ENCODE peak calls at places on chromosomes 13 and 19, in eight cellular contexts. One of them, this sample, is unnamed.

GRCh38 chr13:95805921-95806320 is 129.0 kb downstream of the DNAJC3 start:
- DNase-seq in HepG2: no peak
- DNase-seq in endodermal cell: no peak
- DNase-seq in lower leg skin: no peak
- DNase-seq in brain microvascular endothelial cell: no peak
- DNase-seq in progenitor cell of endocrine pancreas: no peak
- DNase-seq in GM12878: no peak
- DNase-seq in fibroblast of pulmonary artery: no peak
- DNase-seq in this sample: no peak

GRCh38 chr13:99960663-99961440 is 10.7 kb downstream of the ZIC5 start:
- DNase-seq in HepG2: no peak
- DNase-seq in endodermal cell: no peak
- DNase-seq in lower leg skin: no peak
- DNase-seq in brain microvascular endothelial cell: no peak
- DNase-seq in progenitor cell of endocrine pancreas: no peak
- DNase-seq in GM12878: no peak
- DNase-seq in fibroblast of pulmonary artery: no peak
- DNase-seq in this sample: no peak

GRCh38 chr13:87147076-87147475 is 524.1 kb upstream of the SLITRK5 start:
- DNase-seq in HepG2: no peak
- DNase-seq in endodermal cell: no peak
- DNase-seq in lower leg skin: no peak
- DNase-seq in brain microvascular endothelial cell: no peak
- DNase-seq in progenitor cell of endocrine pancreas: no peak
- DNase-seq in GM12878: no peak
- DNase-seq in fibroblast of pulmonary artery: peak
- DNase-seq in this sample: no peak

GRCh38 chr19:53612762-53613526 is 18.9 kb upstream of the DPRX start:
- DNase-seq in HepG2: peak
- DNase-seq in endodermal cell: peak
- DNase-seq in lower leg skin: no peak
- DNase-seq in brain microvascular endothelial cell: no peak
- DNase-seq in progenitor cell of endocrine pancreas: peak
- DNase-seq in GM12878: no peak
- DNase-seq in fibroblast of pulmonary artery: no peak
- DNase-seq in this sample: no peak

GRCh38 chr13:106063591-106064308 is 471.7 kb downstream of the EFNB2 start:
- DNase-seq in HepG2: no peak
- DNase-seq in endodermal cell: no peak
- DNase-seq in lower leg skin: no peak
- DNase-seq in brain microvascular endothelial cell: peak
- DNase-seq in progenitor cell of endocrine pancreas: no peak
- DNase-seq in GM12878: no peak
- DNase-seq in fibroblast of pulmonary artery: peak
- DNase-seq in this sample: no peak

GRCh38 chr13:99311137-99311536 is 3.9 kb upstream of the GPR183 start:
- DNase-seq in HepG2: no peak
- DNase-seq in endodermal cell: no peak
- DNase-seq in lower leg skin: no peak
- DNase-seq in brain microvascular endothelial cell: no peak
- DNase-seq in progenitor cell of endocrine pancreas: no peak
- DNase-seq in GM12878: no peak
- DNase-seq in fibroblast of pulmonary artery: no peak
- DNase-seq in this sample: no peak

GRCh38 chr13:63044617-63045016 is 1629.0 kb upstream of the PCDH20 start:
- DNase-seq in HepG2: no peak
- DNase-seq in endodermal cell: no peak
- DNase-seq in lower leg skin: no peak
- DNase-seq in brain microvascular endothelial cell: no peak
- DNase-seq in progenitor cell of endocrine pancreas: no peak
- DNase-seq in GM12878: no peak
- DNase-seq in fibroblast of pulmonary artery: no peak
- DNase-seq in this sample: no peak

GRCh38 chr19:32457540-32457939 is 52.0 kb downstream of the DPY19L3 start:
- DNase-seq in HepG2: no peak
- DNase-seq in endodermal cell: no peak
- DNase-seq in lower leg skin: no peak
- DNase-seq in brain microvascular endothelial cell: peak
- DNase-seq in progenitor cell of endocrine pancreas: no peak
- DNase-seq in GM12878: no peak
- DNase-seq in fibroblast of pulmonary artery: no peak
- DNase-seq in this sample: no peak

GRCh38 chr13:97116754-97117153 is 105.4 kb upstream of the MBNL2 start:
- DNase-seq in HepG2: no peak
- DNase-seq in endodermal cell: peak
- DNase-seq in lower leg skin: no peak
- DNase-seq in brain microvascular endothelial cell: peak
- DNase-seq in progenitor cell of endocrine pancreas: no peak
- DNase-seq in GM12878: no peak
- DNase-seq in fibroblast of pulmonary artery: peak
- DNase-seq in this sample: no peak

GRCh38 chr13:55219538-55219937 is 1921.2 kb upstream of the PRR20A start:
- DNase-seq in HepG2: no peak
- DNase-seq in endodermal cell: peak
- DNase-seq in lower leg skin: no peak
- DNase-seq in brain microvascular endothelial cell: no peak
- DNase-seq in progenitor cell of endocrine pancreas: no peak
- DNase-seq in GM12878: no peak
- DNase-seq in fibroblast of pulmonary artery: no peak
- DNase-seq in this sample: no peak

GRCh38 chr13:34672631-34673030 is 269.4 kb upstream of the NBEA start:
- DNase-seq in HepG2: no peak
- DNase-seq in endodermal cell: no peak
- DNase-seq in lower leg skin: no peak
- DNase-seq in brain microvascular endothelial cell: peak
- DNase-seq in progenitor cell of endocrine pancreas: no peak
- DNase-seq in GM12878: no peak
- DNase-seq in fibroblast of pulmonary artery: no peak
- DNase-seq in this sample: no peak

GRCh38 chr19:7987084-7987768 is 18.2 kb downstream of the ELAVL1 start:
- DNase-seq in HepG2: no peak
- DNase-seq in endodermal cell: no peak
- DNase-seq in lower leg skin: no peak
- DNase-seq in brain microvascular endothelial cell: no peak
- DNase-seq in progenitor cell of endocrine pancreas: no peak
- DNase-seq in GM12878: no peak
- DNase-seq in fibroblast of pulmonary artery: no peak
- DNase-seq in this sample: no peak

GRCh38 chr19:47863514-47863936 is 4.5 kb downstream of the TPRX2 start:
- DNase-seq in HepG2: peak
- DNase-seq in endodermal cell: peak
- DNase-seq in lower leg skin: peak
- DNase-seq in brain microvascular endothelial cell: peak
- DNase-seq in progenitor cell of endocrine pancreas: peak
- DNase-seq in GM12878: no peak
- DNase-seq in fibroblast of pulmonary artery: peak
- DNase-seq in this sample: peak

GRCh38 chr19:35345671-35346111 is 2.0 kb upstream of the FFAR1 start:
- DNase-seq in HepG2: no peak
- DNase-seq in endodermal cell: peak
- DNase-seq in lower leg skin: no peak
- DNase-seq in brain microvascular endothelial cell: no peak
- DNase-seq in progenitor cell of endocrine pancreas: no peak
- DNase-seq in GM12878: no peak
- DNase-seq in fibroblast of pulmonary artery: no peak
- DNase-seq in this sample: peak

GRCh38 chr19:18790566-18791314 is at the start of gene COMP:
- DNase-seq in HepG2: no peak
- DNase-seq in endodermal cell: peak
- DNase-seq in lower leg skin: no peak
- DNase-seq in brain microvascular endothelial cell: no peak
- DNase-seq in progenitor cell of endocrine pancreas: no peak
- DNase-seq in GM12878: no peak
- DNase-seq in fibroblast of pulmonary artery: no peak
- DNase-seq in this sample: no peak

GRCh38 chr13:50580684-50581305 is 262.7 kb downstream of the DLEU7 start:
- DNase-seq in HepG2: no peak
- DNase-seq in endodermal cell: no peak
- DNase-seq in lower leg skin: no peak
- DNase-seq in brain microvascular endothelial cell: peak
- DNase-seq in progenitor cell of endocrine pancreas: no peak
- DNase-seq in GM12878: no peak
- DNase-seq in fibroblast of pulmonary artery: peak
- DNase-seq in this sample: no peak

GRCh38 chr13:99829156-99829555 is 142.4 kb downstream of the ZIC5 start:
- DNase-seq in HepG2: no peak
- DNase-seq in endodermal cell: no peak
- DNase-seq in lower leg skin: no peak
- DNase-seq in brain microvascular endothelial cell: no peak
- DNase-seq in progenitor cell of endocrine pancreas: no peak
- DNase-seq in GM12878: no peak
- DNase-seq in fibroblast of pulmonary artery: no peak
- DNase-seq in this sample: no peak

GRCh38 chr19:30001794-30002193 is 59.8 kb downstream of the URI1 start:
- DNase-seq in HepG2: peak
- DNase-seq in endodermal cell: no peak
- DNase-seq in lower leg skin: no peak
- DNase-seq in brain microvascular endothelial cell: peak
- DNase-seq in progenitor cell of endocrine pancreas: no peak
- DNase-seq in GM12878: no peak
- DNase-seq in fibroblast of pulmonary artery: peak
- DNase-seq in this sample: no peak
- TF ChIP-seq CTCF in HepG2: no peak
- TF ChIP-seq CTCF in endodermal cell: peak
- TF ChIP-seq CTCF in lower leg skin: no peak
- TF ChIP-seq CTCF in brain microvascular endothelial cell: peak
- TF ChIP-seq CTCF in progenitor cell of endocrine pancreas: peak
- TF ChIP-seq CTCF in GM12878: no peak
- TF ChIP-seq CTCF in fibroblast of pulmonary artery: peak
- TF ChIP-seq CTCF in this sample: no peak

DNA sequence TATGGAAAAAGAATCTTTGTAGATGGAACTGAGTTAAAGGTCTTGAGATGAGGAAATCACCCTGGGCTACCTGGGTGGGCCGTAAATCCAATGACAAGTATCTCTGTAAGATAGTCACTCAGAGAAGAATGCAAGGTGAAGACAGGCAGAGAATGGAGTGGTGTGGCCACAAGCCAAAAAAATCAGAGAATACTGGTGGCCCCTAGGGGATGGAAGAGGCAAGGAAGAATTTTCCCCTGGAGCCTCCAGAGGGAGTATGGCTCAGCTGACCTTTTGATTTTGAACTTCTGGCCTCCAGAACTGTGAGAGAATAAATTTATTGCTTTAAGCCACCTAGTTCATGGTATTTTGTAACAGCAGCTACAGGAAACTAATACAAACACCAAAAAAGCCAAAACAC is 32.7 kb upstream of the CSNK1A1L start:
- DNase-seq in HepG2: peak
- DNase-seq in endodermal cell: peak
- DNase-seq in lower leg skin: no peak
- DNase-seq in brain microvascular endothelial cell: peak
- DNase-seq in progenitor cell of endocrine pancreas: no peak
- DNase-seq in GM12878: no peak
- DNase-seq in fibroblast of pulmonary artery: peak
- DNase-seq in this sample: no peak
- TF ChIP-seq CTCF in HepG2: no peak
- TF ChIP-seq CTCF in endodermal cell: peak
- TF ChIP-seq CTCF in lower leg skin: no peak
- TF ChIP-seq CTCF in brain microvascular endothelial cell: peak
- TF ChIP-seq CTCF in progenitor cell of endocrine pancreas: peak
- TF ChIP-seq CTCF in GM12878: no peak
- TF ChIP-seq CTCF in fibroblast of pulmonary artery: peak
- TF ChIP-seq CTCF in this sample: no peak

GRCh38 chr19:4581381-4582111 is 22.1 kb upstream of the SEMA6B start:
- DNase-seq in HepG2: no peak
- DNase-seq in endodermal cell: peak
- DNase-seq in lower leg skin: no peak
- DNase-seq in brain microvascular endothelial cell: no peak
- DNase-seq in progenitor cell of endocrine pancreas: no peak
- DNase-seq in GM12878: no peak
- DNase-seq in fibroblast of pulmonary artery: peak
- DNase-seq in this sample: no peak

GRCh38 chr19:4579389-4579788 is 19.9 kb upstream of the SEMA6B start:
- DNase-seq in HepG2: no peak
- DNase-seq in endodermal cell: peak
- DNase-seq in lower leg skin: no peak
- DNase-seq in brain microvascular endothelial cell: no peak
- DNase-seq in progenitor cell of endocrine pancreas: no peak
- DNase-seq in GM12878: no peak
- DNase-seq in fibroblast of pulmonary artery: no peak
- DNase-seq in this sample: no peak

GRCh38 chr19:4578552-4579248 is 19.2 kb upstream of the SEMA6B start:
- DNase-seq in HepG2: no peak
- DNase-seq in endodermal cell: no peak
- DNase-seq in lower leg skin: no peak
- DNase-seq in brain microvascular endothelial cell: no peak
- DNase-seq in progenitor cell of endocrine pancreas: no peak
- DNase-seq in GM12878: no peak
- DNase-seq in fibroblast of pulmonary artery: no peak
- DNase-seq in this sample: no peak

GRCh38 chr19:4580961-4581380 is 21.5 kb upstream of the SEMA6B start:
- DNase-seq in HepG2: no peak
- DNase-seq in endodermal cell: peak
- DNase-seq in lower leg skin: no peak
- DNase-seq in brain microvascular endothelial cell: no peak
- DNase-seq in progenitor cell of endocrine pancreas: no peak
- DNase-seq in GM12878: no peak
- DNase-seq in fibroblast of pulmonary artery: no peak
- DNase-seq in this sample: no peak

DNA sequence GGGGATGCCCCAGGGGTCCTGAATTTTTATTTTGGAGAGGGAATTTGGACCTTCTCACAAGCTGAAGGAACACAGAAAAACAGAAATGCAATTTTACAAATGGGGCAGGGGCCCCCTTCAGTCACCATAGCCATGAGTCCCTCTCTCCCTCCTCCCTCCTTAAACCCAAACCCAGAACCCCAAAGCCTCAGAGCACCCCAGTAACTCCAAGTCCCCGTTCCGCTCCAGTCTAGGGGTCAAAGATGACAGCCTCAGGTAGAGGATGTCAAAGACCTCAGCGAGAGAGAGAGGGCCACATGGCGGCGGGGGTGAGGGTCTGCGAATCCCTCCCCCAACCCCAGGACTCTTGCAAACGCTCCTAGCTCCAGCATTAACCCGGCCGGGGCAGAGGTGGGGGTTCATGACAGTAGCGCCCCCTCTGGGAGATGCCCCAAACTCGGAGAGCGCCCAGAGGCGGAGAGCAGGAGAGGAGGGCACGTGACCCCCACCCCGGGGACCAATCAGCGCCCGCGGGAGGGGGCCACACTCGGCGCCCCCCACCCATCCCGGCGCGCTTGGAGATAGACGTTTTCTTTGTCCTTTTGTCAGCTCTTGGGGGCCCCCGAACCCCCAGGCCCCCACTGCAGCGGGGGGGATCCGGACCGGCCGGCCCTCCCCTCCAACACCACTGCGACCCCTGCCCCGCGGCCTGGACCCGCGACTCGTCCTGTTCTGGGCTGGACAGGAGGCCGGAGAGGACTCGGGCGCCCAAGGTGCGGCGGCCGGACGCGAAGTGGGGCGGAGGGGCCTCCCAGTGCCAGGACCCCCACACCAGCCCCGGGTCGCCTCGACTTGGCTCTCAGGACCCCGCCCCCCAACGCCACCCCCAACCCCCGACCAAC is 20.8 kb upstream of the SEMA6B start:
- DNase-seq in HepG2: no peak
- DNase-seq in endodermal cell: peak
- DNase-seq in lower leg skin: no peak
- DNase-seq in brain microvascular endothelial cell: no peak
- DNase-seq in progenitor cell of endocrine pancreas: no peak
- DNase-seq in GM12878: no peak
- DNase-seq in fibroblast of pulmonary artery: no peak
- DNase-seq in this sample: no peak
- TF ChIP-seq CTCF in HepG2: peak
- TF ChIP-seq CTCF in endodermal cell: peak
- TF ChIP-seq CTCF in lower leg skin: no peak
- TF ChIP-seq CTCF in brain microvascular endothelial cell: peak
- TF ChIP-seq CTCF in progenitor cell of endocrine pancreas: peak
- TF ChIP-seq CTCF in GM12878: no peak
- TF ChIP-seq CTCF in fibroblast of pulmonary artery: peak
- TF ChIP-seq CTCF in this sample: no peak

GRCh38 chr19:58181902-58182576 is 822 bp upstream of the ZNF274 start:
- DNase-seq in HepG2: peak
- DNase-seq in endodermal cell: peak
- DNase-seq in lower leg skin: peak
- DNase-seq in brain microvascular endothelial cell: peak
- DNase-seq in progenitor cell of endocrine pancreas: no peak
- DNase-seq in GM12878: no peak
- DNase-seq in fibroblast of pulmonary artery: peak
- DNase-seq in this sample: peak
- TF ChIP-seq CTCF in HepG2: peak
- TF ChIP-seq CTCF in endodermal cell: peak
- TF ChIP-seq CTCF in lower leg skin: no peak
- TF ChIP-seq CTCF in brain microvascular endothelial cell: peak
- TF ChIP-seq CTCF in progenitor cell of endocrine pancreas: peak
- TF ChIP-seq CTCF in GM12878: peak
- TF ChIP-seq CTCF in fibroblast of pulmonary artery: peak
- TF ChIP-seq CTCF in this sample: peak

This sample was measured in natural killer cell.